ENCODE peak calls at places on chromosomes 4 and X, in eight cellular contexts. Y, A, N, G, F, M, D and C are unnamed samples. For H3K36me3, the result is how much of the 10 kb centered on the place peaks cover.

GRCh38 chr4:173111031-173111430 is 57.6 kb upstream of the GALNT7 start:
- DNase-seq in N (no peak), D (no peak), Y (no peak), M (no peak), G (no peak), A (no peak), F (no peak), C (no peak)

GRCh38 chr4:118313098-118313497 is 39.7 kb downstream of the PRSS12 start:
- DNase-seq in D (no peak), M (no peak), A (no peak), G (no peak), F (no peak), Y (no peak), N (no peak), C (no peak)

GRCh38 chrX:44828008-44828605 is 15.7 kb upstream of the DUSP21 start:
- DNase-seq in M (no peak), D (no peak), F (no peak), A (no peak), N (no peak), Y (no peak), G (no peak), C (peak)

GRCh38 chrX:71144651-71145050 is at the start of gene NLGN3:
- DNase-seq in Y (no peak), G (no peak), F (no peak), D (no peak), N (no peak), A (no peak), M (no peak), C (peak)

GRCh38 chr4:173169428-173170209 is 1.0 kb downstream of the GALNT7 start:
- DNase-seq in M (peak), A (peak), N (peak), F (peak), G (no peak), D (peak), Y (peak), C (peak)

GRCh38 chrX:42175843-42176242 is 252.5 kb upstream of the CASK start:
- DNase-seq in Y (no peak), D (no peak), G (no peak), M (no peak), A (no peak), N (no peak), F (no peak), C (no peak)

GRCh38 chrX:6223516-6223915 is 5.2 kb downstream of the NLGN4X start:
- DNase-seq in M (no peak), F (no peak), Y (no peak), A (no peak), N (no peak), D (no peak), G (no peak), C (no peak)

GRCh38 chr4:152309418-152309817 is 226.5 kb downstream of the FBXW7 start:
- DNase-seq in F (no peak), Y (no peak), M (no peak), D (no peak), A (no peak), G (no peak), N (no peak), C (no peak)

GRCh38 chr4:52054254-52054653 is 3.1 kb downstream of the SPATA18 start:
- DNase-seq in D (no peak), G (no peak), M (no peak), F (no peak), Y (no peak), N (no peak), A (no peak), C (no peak)

GRCh38 chr4:121824950-121825349 is 1.3 kb upstream of the CCNA2 start:
- DNase-seq in G (no peak), M (no peak), F (no peak), N (no peak), A (no peak), Y (no peak), D (no peak), C (no peak)

GRCh38 chr4:107115185-107115847 is 79.2 kb upstream of the DKK2 start:
- DNase-seq in A (no peak), F (no peak), Y (no peak), N (no peak), M (no peak), D (no peak), G (no peak), C (peak)

GRCh38 chrX:39397561-39398200 is 596.4 kb downstream of the MID1IP1 start:
- DNase-seq in G (no peak), M (no peak), N (no peak), Y (no peak), D (no peak), F (no peak), A (no peak), C (no peak)

GRCh38 chr4:85672116-85672515 is 197.2 kb downstream of the ARHGAP24 start:
- DNase-seq in D (no peak), A (no peak), F (no peak), M (no peak), Y (no peak), G (no peak), N (no peak), C (no peak)

GRCh38 chr4:83204731-83205130 is 79.9 kb downstream of the COQ2 start:
- DNase-seq in G (no peak), N (no peak), M (no peak), D (no peak), A (no peak), Y (no peak), F (no peak), C (no peak)

GRCh38 chrX:68599256-68600152 is 48.0 kb upstream of the STARD8 start:
- DNase-seq in F (no peak), A (no peak), D (no peak), M (no peak), G (no peak), N (no peak), Y (no peak), C (peak)

GRCh38 chrX:40513012-40513411 is 67.8 kb upstream of the ATP6AP2 start:
- DNase-seq in F (no peak), N (no peak), A (no peak), D (no peak), G (no peak), M (no peak), Y (no peak), C (no peak)

GRCh38 chrX:17262123-17262522 is 112.9 kb upstream of the NHS start:
- DNase-seq in A (no peak), F (no peak), G (no peak), D (no peak), N (no peak), M (no peak), Y (no peak), C (no peak)

GRCh38 chrX:108439434-108439883 is at the start of gene COL4A5:
- DNase-seq in N (peak), G (no peak), Y (no peak), M (peak), F (peak), D (no peak), A (peak), C (peak)

GRCh38 chrX:19440713-19441112 is 74.6 kb downstream of the MAP3K15 start:
- DNase-seq in A (no peak), G (no peak), Y (no peak), M (no peak), D (no peak), F (no peak), N (no peak), C (peak)

GRCh38 chrX:154047266-154047665 is 27.6 kb upstream of the IRAK1 start:
- DNase-seq in D (no peak), F (no peak), Y (no peak), N (no peak), G (no peak), A (no peak), M (no peak), C (no peak)

GRCh38 chr4:51997647-51998046 is 22.5 kb downstream of the LRRC66 start:
- DNase-seq in D (no peak), G (no peak), A (no peak), M (no peak), Y (no peak), N (no peak), F (no peak), C (no peak)

GRCh38 chrX:72366178-72366577 is 60.5 kb upstream of the CITED1 start:
- DNase-seq in A (no peak), N (no peak), D (no peak), G (no peak), M (no peak), F (no peak), Y (no peak), C (no peak)

GRCh38 chr4:10144971-10145370 is 28.4 kb upstream of the WDR1 start:
- DNase-seq in A (no peak), M (no peak), Y (no peak), F (no peak), D (no peak), G (no peak), N (no peak), C (no peak)

GRCh38 chrX:12844319-12844718 is 22.6 kb upstream of the TLR7 start:
- DNase-seq in A (no peak), Y (no peak), D (no peak), G (no peak), F (no peak), M (no peak), N (no peak), C (no peak)

GRCh38 chr4:96767815-96768480 is 928.1 kb downstream of the PDHA2 start:
- DNase-seq in D (no peak), A (no peak), F (no peak), Y (no peak), N (no peak), G (no peak), M (no peak), C (no peak)

GRCh38 chrX:97416461-97416860 is 532.8 kb downstream of the RPA4 start:
- DNase-seq in Y (no peak), A (no peak), G (no peak), F (no peak), M (no peak), N (no peak), D (no peak), C (no peak)

GRCh38 chrX:107565916-107566602 is 62.3 kb upstream of the PRPS1 start:
- DNase-seq in D (no peak), N (no peak), A (peak), M (no peak), Y (no peak), G (no peak), F (no peak), C (peak)

GRCh38 chr4:118969359-118969758 is 80.7 kb downstream of the SYNPO2 start:
- DNase-seq in G (no peak), Y (peak), A (peak), F (peak), D (no peak), N (peak), M (peak), C (peak)

GRCh38 chrX:10395179-10395578 is 225.2 kb downstream of the MID1 start:
- DNase-seq in G (no peak), F (no peak), A (no peak), Y (no peak), N (no peak), M (no peak), D (no peak), C (no peak)
- H3K36me3 ChIP-seq in G (under half), F (under half), A (under half), Y (under half), N (under half), M (under half), D (under half), C (under half)

GRCh38 chr4:54271464-54271863 is 42.4 kb downstream of the PDGFRA start:
- DNase-seq in G (no peak), Y (no peak), D (no peak), A (no peak), M (no peak), F (no peak), N (no peak), C (no peak)
- H3K36me3 ChIP-seq in G (under half), Y (under half), D (under half), A (under half), M (under half), F (half or more), N (under half), C (under half)

GRCh38 chr4:188332265-188332664 is 193.0 kb downstream of the TRIML1 start:
- DNase-seq in F (peak), Y (no peak), D (no peak), A (no peak), M (no peak), G (no peak), N (no peak), C (no peak)

GRCh38 chr4:188328966-188329365 is 189.7 kb downstream of the TRIML1 start:
- DNase-seq in F (no peak), Y (no peak), N (no peak), D (no peak), M (no peak), G (no peak), A (no peak), C (no peak)

GRCh38 chr4:188329526-188329925 is 190.3 kb downstream of the TRIML1 start:
- DNase-seq in M (no peak), A (peak), N (no peak), F (no peak), D (no peak), Y (no peak), G (no peak), C (no peak)
- H3K36me3 ChIP-seq in M (under half), A (under half), N (under half), F (under half), D (under half), Y (under half), G (under half), C (under half)

GRCh38 chr4:185933078-185933581 is 121.1 kb upstream of the SORBS2 start:
- DNase-seq in M (no peak), Y (no peak), G (no peak), F (peak), N (peak), D (no peak), A (no peak), C (peak)

GRCh38 chr4:185931375-185931774 is 119.4 kb upstream of the SORBS2 start:
- DNase-seq in N (no peak), A (no peak), Y (no peak), G (no peak), M (no peak), F (no peak), D (no peak), C (no peak)

GRCh38 chr4:185928761-185929455 is 116.9 kb upstream of the SORBS2 start:
- DNase-seq in N (no peak), F (no peak), G (no peak), A (no peak), Y (no peak), D (no peak), M (no peak), C (no peak)

GRCh38 chr4:185932491-185932890 is 120.5 kb upstream of the SORBS2 start:
- DNase-seq in M (no peak), F (no peak), Y (no peak), D (no peak), G (no peak), N (no peak), A (no peak), C (no peak)

DNA sequence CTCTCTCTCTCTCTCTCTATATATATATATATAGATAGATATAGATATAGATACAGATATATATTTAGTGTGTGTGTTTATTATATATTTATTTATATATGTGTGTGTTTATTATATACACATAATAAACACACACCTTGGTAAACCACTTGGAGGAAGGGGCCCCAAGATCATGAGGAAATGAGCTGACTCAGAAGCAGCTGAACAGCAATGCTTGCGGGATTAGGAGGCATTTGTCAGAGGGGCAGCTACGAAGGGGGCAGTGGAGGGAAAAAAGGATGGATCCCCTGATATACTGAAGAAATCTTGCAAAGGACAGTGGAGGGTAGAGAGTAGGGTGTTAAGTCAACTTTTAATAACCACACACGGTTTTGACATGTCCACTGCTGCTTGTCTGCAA is 120.0 kb upstream of the SORBS2 start:
- DNase-seq in F (no peak), M (no peak), A (no peak), Y (no peak), D (no peak), G (no peak), N (no peak), C (no peak)
- H3K36me3 ChIP-seq in F (under half), M (under half), A (under half), Y (under half), D (under half), G (under half), N (under half), C (under half)

DNA sequence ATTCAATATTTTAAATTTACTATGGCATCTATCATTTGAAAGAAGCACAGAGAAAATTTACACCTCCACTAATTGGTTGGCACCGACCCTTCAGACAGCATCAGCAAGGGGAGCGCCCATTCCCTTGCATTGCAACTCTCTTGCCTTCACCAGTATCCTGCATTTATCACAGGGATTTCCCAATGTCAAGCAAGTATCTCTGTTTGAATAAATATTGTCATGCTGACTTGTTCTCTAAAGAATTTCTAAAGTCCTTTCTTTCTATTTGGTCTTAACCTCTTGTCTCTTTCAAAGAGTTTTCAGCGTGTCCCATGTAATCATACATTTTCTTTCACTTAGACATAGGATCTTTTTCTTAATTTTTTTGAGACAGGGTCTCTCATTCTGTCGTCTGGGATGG is 10.4 kb downstream of the DCTD start:
- DNase-seq in N (no peak), G (no peak), M (no peak), F (no peak), D (no peak), A (no peak), Y (no peak), C (no peak)
- H3K36me3 ChIP-seq in N (half or more), G (under half), M (under half), F (half or more), D (under half), A (under half), Y (under half), C (under half)

DNA sequence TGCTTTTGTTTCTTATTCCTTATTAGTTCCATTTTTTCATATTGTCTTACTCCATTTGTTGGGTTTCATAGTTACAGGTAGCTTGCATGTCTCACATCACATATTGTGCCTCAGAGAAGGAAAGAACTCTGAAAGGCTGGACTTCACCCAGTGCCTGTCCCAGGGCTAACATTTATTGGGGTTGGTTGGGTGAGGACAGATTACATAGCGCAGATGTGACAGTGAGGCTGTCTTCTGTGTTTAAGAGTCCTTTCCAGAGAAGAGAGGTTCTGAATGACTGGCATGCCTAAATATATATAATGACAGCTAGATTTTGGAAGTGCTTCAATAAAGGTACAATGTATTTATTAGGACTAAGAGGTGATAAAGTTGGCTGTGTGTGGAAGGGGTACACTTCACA is 2.7 kb downstream of the ZNF330 start:
- DNase-seq in G (no peak), N (no peak), Y (no peak), F (no peak), A (no peak), D (no peak), M (no peak), C (no peak)
- H3K36me3 ChIP-seq in G (under half), N (half or more), Y (under half), F (under half), A (under half), D (under half), M (under half), C (under half)

DNA sequence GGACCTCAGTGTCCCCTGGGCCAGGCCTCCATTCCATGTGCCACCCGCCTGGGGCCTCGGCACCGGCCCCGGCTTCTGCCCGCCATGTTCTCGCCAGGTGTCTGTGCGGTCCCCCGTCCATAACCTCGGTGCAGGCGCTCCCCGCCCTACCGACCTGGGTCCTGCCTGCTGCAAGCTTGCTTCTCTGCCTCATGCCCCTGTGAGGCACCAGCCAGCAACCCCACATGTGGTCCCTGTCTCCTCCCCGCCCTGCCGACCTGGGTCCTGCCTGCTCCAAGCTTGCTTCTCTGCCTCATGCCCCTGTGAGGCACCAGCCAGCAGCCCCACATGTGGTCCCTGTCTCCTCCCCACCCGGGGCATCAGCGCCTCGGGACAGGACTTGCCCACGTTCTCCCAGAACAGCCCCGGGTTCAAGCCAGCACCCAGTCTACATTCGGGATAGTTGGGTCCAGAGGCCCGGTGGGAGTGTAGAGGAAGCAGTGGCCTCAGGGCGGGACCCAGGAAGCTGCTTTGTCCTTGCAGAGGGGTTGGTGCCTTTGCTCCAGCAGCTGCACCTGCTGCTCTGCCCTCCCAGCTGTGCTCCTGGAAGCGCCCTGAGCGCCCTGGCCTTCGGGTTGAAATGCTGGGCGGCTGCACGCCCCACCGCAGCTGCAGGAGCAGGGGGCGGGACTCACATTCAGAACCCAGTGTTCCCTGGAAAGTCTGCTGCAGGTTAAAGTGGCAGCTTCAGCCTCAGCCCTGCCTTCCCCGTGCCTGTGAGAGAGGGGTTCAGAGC is 20.1 kb upstream of the UVSSA start:
- DNase-seq in F (no peak), M (no peak), D (no peak), N (no peak), Y (no peak), A (no peak), G (no peak), C (no peak)
- H3K36me3 ChIP-seq in F (half or more), M (under half), D (under half), N (half or more), Y (under half), A (under half), G (under half), C (under half)

GRCh38 chr4:56410247-56410646 is 23.0 kb upstream of the AASDH start:
- DNase-seq in M (peak), D (no peak), A (peak), F (peak), N (peak), G (no peak), Y (peak), C (peak)

GRCh38 chr4:56408978-56409377 is 21.7 kb upstream of the AASDH start:
- DNase-seq in Y (no peak), A (no peak), M (no peak), G (no peak), N (no peak), F (no peak), D (no peak), C (no peak)

GRCh38 chr4:56400560-56400959 is 13.3 kb upstream of the AASDH start:
- DNase-seq in N (no peak), D (no peak), G (no peak), M (no peak), F (no peak), A (no peak), Y (no peak), C (no peak)

GRCh38 chr4:56406151-56406550 is 18.9 kb upstream of the AASDH start:
- DNase-seq in G (no peak), M (no peak), D (no peak), A (no peak), N (no peak), F (no peak), Y (no peak), C (no peak)

GRCh38 chr4:56405016-56405415 is 17.7 kb upstream of the AASDH start:
- DNase-seq in A (no peak), Y (no peak), F (no peak), D (no peak), G (no peak), N (no peak), M (no peak), C (no peak)
- H3K36me3 ChIP-seq in A (under half), Y (under half), F (under half), D (under half), G (under half), N (under half), M (under half), C (under half)

DNA sequence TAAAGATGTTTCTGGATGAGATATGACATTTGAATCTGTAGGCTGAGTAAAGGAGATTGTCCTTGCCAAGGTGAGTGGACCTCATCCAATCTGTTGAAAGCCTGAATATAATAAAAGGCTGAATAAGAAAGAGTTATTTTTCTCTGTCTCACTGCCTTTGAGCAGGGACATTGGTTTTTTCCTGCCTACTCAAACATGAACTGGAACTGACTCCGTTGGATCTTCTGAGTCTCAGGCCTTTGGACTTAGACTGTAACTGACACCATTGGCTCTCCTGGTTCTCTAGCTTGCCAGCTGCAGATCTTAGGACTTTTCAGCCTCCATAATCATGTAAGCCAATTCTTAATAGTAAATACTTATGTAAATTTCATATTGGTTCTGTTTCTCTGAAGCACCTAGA is 43.5 kb downstream of the PPEF2 start:
- DNase-seq in Y (no peak), N (no peak), M (no peak), D (no peak), A (no peak), G (no peak), F (no peak), C (no peak)
- H3K36me3 ChIP-seq in Y (under half), N (under half), M (under half), D (under half), A (under half), G (under half), F (under half), C (under half)